ENCODE peak calls at places on chromosomes 7 and 10, in eight cellular contexts. B is IMR-90, S is SK-N-SH, V is H1, G is A549, C is K562, K is HCT116, E is GM12878. I is an unnamed sample.

GRCh38 chr10:103716206-103717160 is 138.9 kb downstream of the SH3PXD2A start:
- DNase-seq in B (no peak), S (no peak), V (no peak), G (no peak), C (no peak), K (peak), E (no peak), I (peak)

GRCh38 chr7:47586925-47587324 is 5.0 kb upstream of the TNS3 start:
- DNase-seq in B (no peak), S (no peak), V (no peak), G (peak), C (no peak), K (no peak), E (no peak), I (no peak)

GRCh38 chr7:50357346-50357745 is 52.8 kb downstream of the IKZF1 start:
- DNase-seq in B (no peak), S (no peak), V (no peak), G (no peak), C (no peak), K (no peak), E (no peak), I (no peak)

GRCh38 chr7:44322631-44323363 is 2.6 kb downstream of the CAMK2B start:
- DNase-seq in B (no peak), S (peak), V (peak), G (no peak), C (no peak), K (no peak), E (no peak), I (no peak)

GRCh38 chr7:1672851-1673486 is 2.9 kb downstream of the ELFN1 start:
- DNase-seq in B (no peak), S (no peak), V (no peak), G (no peak), C (no peak), K (no peak), E (no peak), I (no peak)

GRCh38 chr10:50992972-50993766 is 81.1 kb upstream of the PRKG1 start:
- DNase-seq in B (peak), S (peak), V (no peak), G (no peak), C (no peak), K (no peak), E (no peak), I (no peak)

GRCh38 chr7:128932862-128933821 is 4.6 kb upstream of the IRF5 start:
- DNase-seq in B (no peak), S (no peak), V (no peak), G (no peak), C (no peak), K (no peak), E (peak), I (no peak)

GRCh38 chr7:116417593-116418345 is 81.8 kb upstream of the CAV2 start:
- DNase-seq in B (peak), S (no peak), V (no peak), G (peak), C (no peak), K (no peak), E (no peak), I (no peak)

GRCh38 chr7:2820508-2820934 is 23.6 kb downstream of the GNA12 start:
- DNase-seq in B (peak), S (no peak), V (no peak), G (peak), C (no peak), K (no peak), E (no peak), I (peak)

GRCh38 chr10:73911553-73912004 is 647 bp downstream of the PLAU start:
- DNase-seq in B (peak), S (no peak), V (no peak), G (peak), C (no peak), K (no peak), E (no peak), I (no peak)

GRCh38 chr7:127922661-127923060 is 108.6 kb downstream of the LRRC4 start:
- DNase-seq in B (peak), S (no peak), V (no peak), G (no peak), C (no peak), K (no peak), E (no peak), I (no peak)

GRCh38 chr10:133464582-133465031 is 10.9 kb downstream of the SCART1 start:
- DNase-seq in B (no peak), S (no peak), V (no peak), G (no peak), C (no peak), K (no peak), E (no peak), I (no peak)

GRCh38 chr10:86149264-86149663 is 217.3 kb downstream of the GRID1 start:
- DNase-seq in B (no peak), S (no peak), V (no peak), G (no peak), C (no peak), K (no peak), E (no peak), I (no peak)

GRCh38 chr7:42493436-42494198 is 256.6 kb upstream of the GLI3 start:
- DNase-seq in B (peak), S (peak), V (peak), G (peak), C (peak), K (no peak), E (no peak), I (no peak)

GRCh38 chr10:20898851-20899250 is 1.7 kb upstream of the NEBL start:
- DNase-seq in B (no peak), S (no peak), V (no peak), G (no peak), C (no peak), K (no peak), E (no peak), I (no peak)

GRCh38 chr10:986881-987634 is 1.2 kb upstream of the GTPBP4 start:
- DNase-seq in B (peak), S (no peak), V (no peak), G (no peak), C (no peak), K (no peak), E (no peak), I (no peak)

GRCh38 chr7:26155531-26156375 is 3.8 kb downstream of the NFE2L3 start:
- DNase-seq in B (peak), S (no peak), V (no peak), G (no peak), C (no peak), K (no peak), E (no peak), I (peak)

GRCh38 chr7:33646992-33647391 is 258.3 kb upstream of the BMPER start:
- DNase-seq in B (peak), S (no peak), V (no peak), G (no peak), C (no peak), K (no peak), E (no peak), I (no peak)

GRCh38 chr7:6340241-6340640 is 67.8 kb upstream of the CYTH3 start:
- DNase-seq in B (no peak), S (no peak), V (no peak), G (no peak), C (no peak), K (no peak), E (no peak), I (no peak)

GRCh38 chr10:71075066-71075758 is 137.2 kb upstream of the UNC5B start:
- DNase-seq in B (no peak), S (peak), V (no peak), G (no peak), C (no peak), K (no peak), E (no peak), I (no peak)

GRCh38 chr10:69816963-69817605 is 15.4 kb downstream of the COL13A1 start:
- DNase-seq in B (no peak), S (no peak), V (no peak), G (no peak), C (no peak), K (no peak), E (no peak), I (no peak)

GRCh38 chr10:232061-232460 is 96.8 kb downstream of the ZMYND11 start:
- DNase-seq in B (no peak), S (no peak), V (no peak), G (no peak), C (no peak), K (no peak), E (no peak), I (no peak)

GRCh38 chr10:73648252-73648651 is 7.0 kb upstream of the MYOZ1 start:
- DNase-seq in B (no peak), S (peak), V (no peak), G (no peak), C (no peak), K (no peak), E (no peak), I (no peak)

GRCh38 chr10:58919927-58920654 is 256.4 kb upstream of the PHYHIPL start:
- DNase-seq in B (peak), S (no peak), V (no peak), G (peak), C (no peak), K (peak), E (no peak), I (peak)

GRCh38 chr7:125516194-125516593 is 586.6 kb upstream of the POT1 start:
- DNase-seq in B (no peak), S (peak), V (no peak), G (no peak), C (no peak), K (no peak), E (no peak), I (no peak)

GRCh38 chr7:153017197-153017596 is 257.6 kb downstream of the ACTR3B start:
- DNase-seq in B (no peak), S (no peak), V (no peak), G (no peak), C (no peak), K (no peak), E (no peak), I (no peak)

GRCh38 chr7:145411066-145411465 is 575.2 kb upstream of the TPK1 start:
- DNase-seq in B (no peak), S (no peak), V (no peak), G (no peak), C (no peak), K (no peak), E (no peak), I (no peak)
- TF ChIP-seq RAD21 in B (no peak), S (no peak), V (no peak), G (no peak), C (no peak), K (no peak), E (no peak), I (no peak)

DNA sequence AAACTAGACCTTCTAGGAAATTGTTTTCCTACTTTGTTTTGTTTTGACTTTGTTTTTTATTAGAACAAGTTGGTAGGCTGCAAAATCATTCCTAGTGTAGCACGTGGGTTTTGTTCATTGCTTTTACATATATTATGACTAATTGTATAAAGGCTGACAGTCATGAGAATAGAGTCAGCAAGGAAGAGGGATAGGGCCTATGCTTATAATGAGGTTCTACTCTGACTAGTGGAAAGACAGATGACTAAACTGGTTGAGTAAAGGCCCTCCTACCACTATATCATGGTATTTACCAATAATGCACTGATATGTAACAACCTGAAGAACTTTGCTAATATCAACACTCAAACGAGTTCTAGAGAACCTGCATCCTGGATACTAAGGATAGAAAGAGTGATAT is 175.4 kb upstream of the TARP start:
- DNase-seq in B (peak), S (no peak), V (no peak), G (no peak), C (no peak), K (no peak), E (no peak), I (no peak)
- TF ChIP-seq RAD21 in B (no peak), S (no peak), V (no peak), G (no peak), C (no peak), K (no peak), E (no peak), I (no peak)

GRCh38 chr10:77111611-77112550 is 525.7 kb downstream of the KCNMA1 start:
- DNase-seq in B (peak), S (peak), V (peak), G (peak), C (peak), K (peak), E (peak), I (peak)
- TF ChIP-seq RAD21 in B (peak), S (peak), V (peak), G (peak), C (peak), K (peak), E (peak), I (peak)

DNA sequence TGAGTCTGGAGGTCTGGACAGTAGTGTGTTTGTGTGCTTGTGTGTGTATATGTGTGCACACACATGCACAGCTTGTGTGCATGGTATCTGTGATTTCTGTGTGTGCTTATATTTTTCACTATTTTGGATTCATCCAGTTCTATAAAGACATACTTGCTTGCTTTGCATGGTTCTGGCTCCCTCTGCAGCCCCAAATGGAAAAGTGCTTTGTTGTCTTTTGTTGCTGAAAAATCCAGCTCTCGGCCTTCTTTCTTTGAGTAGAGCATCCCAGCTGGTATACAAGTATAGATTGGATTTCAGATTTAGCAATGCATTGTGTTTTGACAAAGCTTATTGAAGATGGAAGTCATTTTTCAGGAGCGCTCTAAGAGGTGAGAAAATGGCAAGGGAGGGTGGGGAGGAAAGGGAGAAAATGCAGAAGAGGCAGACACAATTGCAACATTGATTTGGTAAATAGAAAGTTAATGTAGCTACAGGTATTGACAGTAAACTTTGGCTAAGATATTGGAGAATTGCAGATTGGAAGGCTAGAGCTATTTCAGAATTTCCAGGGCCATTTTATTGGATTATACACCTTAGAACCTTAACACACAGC is 333.9 kb downstream of the AUTS2 start:
- DNase-seq in B (peak), S (peak), V (no peak), G (peak), C (no peak), K (no peak), E (no peak), I (no peak)
- TF ChIP-seq RAD21 in B (peak), S (peak), V (peak), G (peak), C (peak), K (no peak), E (peak), I (no peak)

DNA sequence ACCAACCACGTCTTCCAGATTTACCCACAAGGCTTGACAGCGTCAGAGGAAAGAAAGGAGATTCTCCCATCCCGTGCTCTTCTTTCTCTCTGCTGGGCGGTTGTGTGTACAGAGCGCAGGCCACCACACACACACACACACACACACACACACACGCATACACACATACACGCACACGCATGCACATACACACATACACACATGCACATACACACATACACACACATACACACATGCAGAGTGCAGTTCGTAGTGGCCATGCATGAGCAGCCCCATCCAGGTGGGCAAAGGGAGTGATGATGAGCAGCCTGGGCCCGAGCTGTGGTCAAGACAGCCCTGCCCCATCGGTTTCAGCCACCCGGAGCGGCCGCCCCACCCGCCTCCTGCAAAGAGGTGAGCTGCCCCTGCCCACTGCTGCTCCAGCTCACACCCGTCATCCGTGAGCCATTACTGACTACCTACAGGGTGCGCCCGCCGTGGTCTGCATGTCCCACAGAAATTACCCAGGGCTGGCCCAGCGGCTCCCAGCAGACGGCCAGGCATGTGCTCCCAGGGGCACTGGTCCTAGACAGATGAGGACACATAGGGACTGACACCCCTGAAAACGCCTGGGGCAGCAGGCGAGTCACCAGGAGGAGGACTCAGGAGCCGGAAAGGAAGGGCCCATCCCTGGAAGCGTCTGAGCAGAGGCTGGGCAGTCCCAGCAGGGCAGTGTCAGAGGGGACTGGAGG is 69.6 kb downstream of the ASB13 start:
- DNase-seq in B (no peak), S (no peak), V (no peak), G (no peak), C (no peak), K (no peak), E (no peak), I (no peak)
- TF ChIP-seq RAD21 in B (no peak), S (no peak), V (no peak), G (no peak), C (no peak), K (no peak), E (no peak), I (no peak)

GRCh38 chr10:43287056-43288007 is 20.5 kb upstream of the RASGEF1A start:
- DNase-seq in B (no peak), S (no peak), V (no peak), G (peak), C (no peak), K (peak), E (peak), I (no peak)

GRCh38 chr10:43282881-43283280 is 16.0 kb upstream of the RASGEF1A start:
- DNase-seq in B (no peak), S (no peak), V (peak), G (no peak), C (peak), K (no peak), E (no peak), I (no peak)

GRCh38 chr10:43286076-43286805 is 19.4 kb upstream of the RASGEF1A start:
- DNase-seq in B (no peak), S (no peak), V (no peak), G (no peak), C (no peak), K (no peak), E (no peak), I (no peak)

DNA sequence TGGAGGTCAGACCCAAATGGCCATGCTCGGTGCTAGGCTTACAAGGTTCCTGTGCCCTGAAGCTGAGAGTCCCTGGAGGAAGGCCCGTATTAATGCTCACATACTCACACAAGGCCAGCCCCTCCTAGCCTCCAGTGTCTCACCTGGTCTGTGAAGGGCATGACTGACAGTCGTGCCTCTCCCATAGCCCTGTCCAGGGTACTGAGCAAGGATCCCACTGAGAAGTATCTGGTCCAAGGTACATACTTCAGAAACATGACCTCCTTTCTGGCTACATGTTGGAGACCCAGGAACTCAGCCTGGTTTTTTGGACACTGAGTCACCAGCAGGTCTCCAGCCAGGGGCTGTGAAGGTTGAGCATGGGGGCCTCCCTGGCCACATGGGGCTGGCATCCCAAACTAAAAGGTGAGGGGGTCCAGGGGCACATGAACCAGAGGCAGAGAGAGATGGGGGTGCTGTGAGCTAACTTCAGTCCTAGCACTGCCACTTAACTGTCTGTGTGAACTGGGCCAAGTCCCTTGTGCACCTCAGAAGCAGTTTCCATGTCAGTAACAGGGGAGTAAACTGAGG is 17.6 kb upstream of the RASGEF1A start:
- DNase-seq in B (no peak), S (no peak), V (no peak), G (peak), C (no peak), K (no peak), E (no peak), I (no peak)
- TF ChIP-seq RAD21 in B (no peak), S (no peak), V (no peak), G (no peak), C (no peak), K (no peak), E (no peak), I (no peak)